ENCODE peak calls at places on chromosomes 16 and 17, in eight cellular contexts. D is activated CD4-positive, alpha-beta T cell treated with anti-CD3 and anti-CD28 coated beads, Interleukin-2, amount 10 ng/mL, durations not matched to agents 7 days and 5 days; N is activated effector memory CD4-positive, alpha-beta T cell treated with Interleukin-2 at 50 U/mL for 16 hours; B is C1 segment of cervical spinal cord; O is EH; X is stimulated activated CD4-positive, alpha-beta T cell treated with anti-CD3 and anti-CD28 coated beads, Interleukin-4, amount 100 ng/mL, for 4 hours; E is germinal center; S is CD4-positive, alpha-beta T cell. W is an unnamed sample.

GRCh38 chr17:57158795-57159194 is 73.7 kb downstream of the AKAP1 start:
- DNase-seq in B (no peak), D (no peak), S (no peak), O (no peak), N (no peak), E (no peak), X (no peak), W (no peak)

GRCh38 chr16:25988089-25988488 is 296.3 kb downstream of the HS3ST4 start:
- DNase-seq in E (no peak), D (no peak), O (no peak), X (no peak), N (no peak), B (no peak), S (no peak), W (no peak)

GRCh38 chr17:63279498-63280230 is 166.4 kb downstream of the CYB561 start:
- DNase-seq in E (no peak), O (peak; percentile 85), B (no peak), X (no peak), D (no peak), S (no peak), N (no peak), W (no peak)

GRCh38 chr17:29291163-29291752 is 2.7 kb downstream of the NUFIP2 start:
- DNase-seq in X (no peak), S (no peak), N (no peak), O (peak; percentile 76), E (peak; percentile 49), B (peak; percentile 13), D (peak; percentile 54), W (no peak)

GRCh38 chr17:10286324-10286723 is 86.5 kb downstream of the MYH13 start:
- DNase-seq in S (no peak), E (no peak), D (no peak), O (no peak), B (no peak), X (no peak), N (no peak), W (no peak)

GRCh38 chr16:90047714-90048346 is 28.6 kb upstream of the DBNDD1 start:
- DNase-seq in E (no peak), S (no peak), O (no peak), N (no peak), B (no peak), D (no peak), X (no peak), W (no peak)

GRCh38 chr17:81959362-81960129 is 1.4 kb downstream of the NOTUM start:
- DNase-seq in S (peak; percentile 81), O (peak; percentile 48), X (peak; percentile 86), D (peak; percentile 78), B (no peak), E (peak; percentile 74), N (peak; percentile 74), W (peak; percentile 57)

GRCh38 chr17:59371426-59372099 is 40.1 kb downstream of the YPEL2 start:
- DNase-seq in B (peak; percentile 48), D (no peak), S (no peak), N (no peak), E (no peak), O (peak; percentile 60), X (no peak), W (no peak)

GRCh38 chr16:49986351-49987124 is 38.5 kb upstream of the CNEP1R1 start:
- DNase-seq in B (no peak), D (no peak), O (peak; percentile 50), X (no peak), E (no peak), S (no peak), N (no peak), W (no peak)

GRCh38 chr17:66682293-66682692 is 152.6 kb upstream of the CACNG5 start:
- DNase-seq in O (no peak), X (no peak), N (no peak), S (no peak), B (no peak), E (no peak), D (no peak), W (peak; percentile 82)

GRCh38 chr16:8798535-8799157 is 1.0 kb downstream of the PMM2 start:
- DNase-seq in O (peak; percentile 23), B (no peak), S (no peak), D (no peak), N (no peak), X (no peak), E (no peak), W (no peak)

GRCh38 chr17:40019140-40019991 is 4.1 kb downstream of the CSF3 start:
- DNase-seq in E (no peak), S (no peak), X (no peak), O (peak; percentile 89), D (no peak), N (no peak), B (no peak), W (no peak)

GRCh38 chr16:78648517-78648916 is 549.1 kb downstream of the WWOX start:
- DNase-seq in O (no peak), N (no peak), X (no peak), D (no peak), B (no peak), E (no peak), S (no peak), W (no peak)

GRCh38 chr16:3101841-3102470 is 2.9 kb upstream of the ZSCAN10 start:
- DNase-seq in D (peak; percentile 61), N (no peak), O (no peak), S (no peak), X (no peak), E (no peak), B (no peak), W (no peak)

GRCh38 chr17:19248149-19248922 is 11.2 kb downstream of the EPN2 start:
- DNase-seq in D (no peak), N (no peak), O (no peak), E (no peak), X (no peak), B (no peak), S (no peak), W (no peak)

W was measured in posterior cingulate gyrus.